ENCODE peak calls at places on chromosomes 6 and 20, in five cellular contexts. W, L, T, X and Z are unnamed samples.

GRCh38 chr6:89749918-89750317 is 69.7 kb downstream of the MDN1 start:
- DNase-seq in W (no peak), L (no peak), T (no peak), X (peak), Z (no peak)

GRCh38 chr6:137181876-137182653 is 8.6 kb upstream of the IL22RA2 start:
- DNase-seq in W (no peak), L (no peak), T (no peak), X (no peak), Z (no peak)

GRCh38 chr6:5730586-5731263 is 276.0 kb downstream of the NRN1 start:
- DNase-seq in W (no peak), L (no peak), T (no peak), X (no peak), Z (no peak)

GRCh38 chr20:56778765-56779195 is 149.7 kb downstream of the TFAP2C start:
- DNase-seq in W (no peak), L (no peak), T (no peak), X (no peak), Z (peak)

GRCh38 chr6:25318589-25318988 is 39.4 kb downstream of the CARMIL1 start:
- DNase-seq in W (no peak), L (no peak), T (no peak), X (no peak), Z (no peak)

GRCh38 chr20:33674294-33675126 is at the start of gene NECAB3:
- DNase-seq in W (peak), L (peak), T (no peak), X (no peak), Z (no peak)

GRCh38 chr20:38196592-38196991 is 31.5 kb upstream of the TGM2 start:
- DNase-seq in W (peak), L (no peak), T (no peak), X (peak), Z (peak)

GRCh38 chr6:89047473-89047872 is 33.1 kb upstream of the PNRC1 start:
- DNase-seq in W (no peak), L (no peak), T (no peak), X (no peak), Z (no peak)

GRCh38 chr6:106600329-106600728 is 29.0 kb downstream of the RTN4IP1 start:
- DNase-seq in W (no peak), L (no peak), T (no peak), X (no peak), Z (no peak)

GRCh38 chr6:19603716-19604115 is 233.5 kb upstream of the ID4 start:
- DNase-seq in W (no peak), L (no peak), T (no peak), X (no peak), Z (no peak)

GRCh38 chr6:137297887-137298286 is 78.7 kb upstream of the IFNGR1 start:
- DNase-seq in W (peak), L (no peak), T (no peak), X (no peak), Z (no peak)